ENCODE peak calls at places on chromosomes 1 and 21, in four cellular contexts. C is mesendoderm, R is IMR-90, A is H1. O is an unnamed sample.

GRCh38 chr1:6352138-6352563 is 41.4 kb downstream of the ACOT7 start:
- DNase-seq in C (peak), R (no peak), A (peak), O (no peak)

GRCh38 chr1:109185990-109186703 is 27.6 kb upstream of the SARS1 start:
- DNase-seq in C (no peak), R (no peak), A (no peak), O (no peak)

GRCh38 chr1:151990856-151991198 is 2.8 kb downstream of the S100A10 start:
- DNase-seq in C (no peak), R (peak), A (no peak), O (peak)

GRCh38 chr1:240000634-240001033 is 91.0 kb upstream of the FMN2 start:
- DNase-seq in C (no peak), R (peak), A (no peak), O (peak)

GRCh38 chr1:91325456-91325855 is 79.2 kb downstream of the HFM1 start:
- DNase-seq in C (no peak), R (no peak), A (no peak), O (no peak)

GRCh38 chr1:203331224-203331623 is 19.7 kb downstream of the FMOD start:
- DNase-seq in C (no peak), R (no peak), A (no peak), O (no peak)

GRCh38 chr1:3698660-3699408 is 46.5 kb downstream of the TP73 start:
- DNase-seq in C (no peak), R (no peak), A (no peak), O (no peak)

GRCh38 chr1:205430631-205431305 is 8.9 kb upstream of the LEMD1 start:
- DNase-seq in C (peak), R (peak), A (no peak), O (peak)

GRCh38 chr1:55217226-55217996 is 2.2 kb upstream of the USP24 start:
- DNase-seq in C (no peak), R (no peak), A (no peak), O (no peak)

GRCh38 chr1:41381691-41382530 is 20.7 kb downstream of the FOXO6 start:
- DNase-seq in C (no peak), R (no peak), A (no peak), O (peak)

GRCh38 chr1:236320671-236321070 is 38.9 kb upstream of the ERO1B start:
- DNase-seq in C (no peak), R (no peak), A (no peak), O (no peak)

GRCh38 chr1:239803666-239804228 is 287.9 kb upstream of the FMN2 start:
- DNase-seq in C (peak), R (no peak), A (no peak), O (no peak)

GRCh38 chr1:25806418-25806817 is 6.4 kb downstream of the SELENON start:
- DNase-seq in C (no peak), R (peak), A (no peak), O (no peak)

GRCh38 chr1:212007896-212008295 is 27.5 kb downstream of the INTS7 start:
- DNase-seq in C (no peak), R (no peak), A (no peak), O (no peak)

GRCh38 chr1:230267338-230268065 is 158.6 kb downstream of the PGBD5 start:
- DNase-seq in C (no peak), R (no peak), A (no peak), O (no peak)

GRCh38 chr1:3460653-3461237 is 6.3 kb downstream of the ARHGEF16 start:
- DNase-seq in C (no peak), R (no peak), A (no peak), O (peak)

GRCh38 chr1:219391297-219391696 is 217.6 kb downstream of the LYPLAL1 start:
- DNase-seq in C (no peak), R (no peak), A (no peak), O (no peak)

GRCh38 chr21:42845296-42845965 is 33.9 kb downstream of the WDR4 start:
- DNase-seq in C (no peak), R (no peak), A (no peak), O (no peak)

GRCh38 chr1:87940410-87940809 is 611.7 kb downstream of the LMO4 start:
- DNase-seq in C (no peak), R (no peak), A (no peak), O (no peak)

GRCh38 chr1:200215350-200215749 is 187.8 kb downstream of the NR5A2 start:
- DNase-seq in C (no peak), R (no peak), A (no peak), O (no peak)

GRCh38 chr1:174243451-174244000 is 84.2 kb downstream of the RABGAP1L start:
- DNase-seq in C (no peak), R (peak), A (no peak), O (peak)

GRCh38 chr1:45272943-45273342 is 53.8 kb upstream of the HPDL start:
- DNase-seq in C (peak), R (peak), A (no peak), O (peak)

GRCh38 chr21:32336711-32337110 is 38.1 kb downstream of the MRAP start:
- DNase-seq in C (no peak), R (peak), A (no peak), O (peak)

GRCh38 chr1:60573726-60574409 is 500.3 kb upstream of the C1orf87 start:
- DNase-seq in C (peak), R (no peak), A (no peak), O (peak)

GRCh38 chr1:182713939-182714338 is 29.6 kb upstream of the RGS8 start:
- DNase-seq in C (no peak), R (no peak), A (no peak), O (no peak)

GRCh38 chr21:25903599-25903998 is 168.8 kb downstream of the GABPA start:
- DNase-seq in C (no peak), R (no peak), A (no peak), O (peak)

GRCh38 chr1:58687516-58687915 is 12.3 kb downstream of the MYSM1 start:
- DNase-seq in C (peak), R (no peak), A (no peak), O (no peak)

GRCh38 chr1:178727014-178727895 is 2.2 kb downstream of the RALGPS2 start:
- DNase-seq in C (peak), R (no peak), A (no peak), O (peak)

DNA sequence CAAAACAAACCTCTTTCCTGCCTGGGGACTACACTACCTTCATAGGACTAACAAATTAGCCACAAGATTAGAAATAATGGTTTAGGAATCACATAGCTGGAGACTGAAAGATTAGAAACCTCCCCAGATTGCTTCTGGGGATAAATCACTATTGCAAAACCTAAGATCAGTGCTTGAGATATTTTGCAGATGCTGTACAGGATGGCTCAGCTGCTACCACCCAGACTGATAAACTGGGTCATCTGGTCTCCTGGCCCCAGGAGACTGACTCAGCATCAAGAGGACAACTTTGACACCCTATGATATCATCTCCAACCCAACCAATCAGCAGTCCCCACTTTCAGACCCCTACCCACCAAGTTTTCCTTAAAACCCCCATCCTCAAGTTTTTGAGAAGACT is 137.0 kb downstream of the LRRC53 start:
- DNase-seq in C (no peak), R (peak), A (no peak), O (no peak)
- H2BK120ac ChIP-seq in C (no peak), R (no peak), A (no peak), O (no peak)

GRCh38 chr1:27527223-27527856 is 37.4 kb upstream of the WASF2 start:
- DNase-seq in C (peak), R (peak), A (peak), O (peak)
- H3K4me3 ChIP-seq in C (no peak), R (no peak), A (peak), O (peak)

DNA sequence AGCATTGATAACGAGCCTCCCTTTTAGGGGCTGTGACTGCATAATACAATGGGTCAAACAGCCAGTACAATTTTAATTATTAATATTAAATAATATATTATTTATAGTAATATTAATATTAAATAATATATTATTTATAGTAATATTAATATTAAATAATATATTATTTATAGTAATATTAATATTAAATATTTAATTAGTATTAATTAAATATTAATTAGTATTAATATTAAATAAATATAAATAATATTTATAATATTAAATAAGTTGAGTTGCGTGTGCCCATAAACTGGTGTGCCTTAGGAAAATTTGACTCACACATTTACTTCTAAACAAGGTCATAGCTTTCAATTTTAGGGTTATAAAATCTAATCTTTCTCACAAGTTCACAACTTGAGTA is 509.3 kb upstream of the RGS18 start:
- DNase-seq in C (no peak), R (no peak), A (no peak), O (no peak)
- H2BK120ac ChIP-seq in C (no peak), R (no peak), A (no peak), O (no peak)

GRCh38 chr1:13892671-13893325 is 192.8 kb downstream of the PRDM2 start:
- DNase-seq in C (peak), R (no peak), A (no peak), O (no peak)
- H3K4me3 ChIP-seq in C (peak), R (no peak), A (peak), O (peak)

O was measured in mesenchymal stem cell.